ENCODE peak calls at places on chromosomes 11 and 22, in five cellular contexts. G, D, K, H and V are unnamed samples.

GRCh38 chr22:44676441-44677298 is 25.3 kb upstream of the PRR5 start:
- DNase-seq in G (no peak), D (no peak), K (no peak), H (peak; percentile 69), V (peak; percentile 61)

GRCh38 chr11:116775975-116776374 is 3.2 kb upstream of the BUD13 start:
- DNase-seq in G (no peak), D (no peak), K (no peak), H (no peak), V (no peak)

GRCh38 chr22:49934891-49935557 is 16.6 kb downstream of the CRELD2 start:
- DNase-seq in G (peak; percentile 39), D (peak; percentile 62), K (peak; percentile 83), H (peak; percentile 80), V (peak; percentile 77)

GRCh38 chr11:72307439-72307838 is 63.5 kb upstream of the PHOX2A start:
- DNase-seq in G (no peak), D (no peak), K (no peak), H (no peak), V (no peak)

GRCh38 chr11:93858376-93858775 is 8.0 kb upstream of the VSTM5 start:
- DNase-seq in G (no peak), D (no peak), K (no peak), H (no peak), V (no peak)

GRCh38 chr11:118530180-118530682 is 761 bp upstream of the TMEM25 start:
- DNase-seq in G (no peak), D (peak; percentile 6), K (no peak), H (no peak), V (no peak)

GRCh38 chr22:28072066-28072465 is 153.0 kb upstream of the PITPNB start:
- DNase-seq in G (no peak), D (no peak), K (no peak), H (no peak), V (no peak)

GRCh38 chr22:26660961-26661578 is 3.7 kb downstream of the MIAT start:
- DNase-seq in G (no peak), D (no peak), K (no peak), H (peak; percentile 80), V (no peak)

GRCh38 chr11:120606116-120607010 is 94.8 kb downstream of the GRIK4 start:
- DNase-seq in G (no peak), D (no peak), K (no peak), H (no peak), V (no peak)

GRCh38 chr11:122895591-122895990 is 13.0 kb downstream of the JHY start:
- DNase-seq in G (no peak), D (no peak), K (no peak), H (no peak), V (no peak)

GRCh38 chr22:42294034-42294985 is 23.9 kb upstream of the TCF20 start:
- DNase-seq in G (no peak), D (peak; percentile 67), K (peak; percentile 73), H (peak; percentile 97), V (no peak)

GRCh38 chr11:128789497-128790080 is 77.5 kb downstream of the KCNJ1 start:
- DNase-seq in G (no peak), D (peak; percentile 49), K (no peak), H (no peak), V (no peak)

GRCh38 chr11:14306481-14306880 is 52.5 kb downstream of the RRAS2 start:
- DNase-seq in G (no peak), D (no peak), K (no peak), H (no peak), V (no peak)

GRCh38 chr11:12862761-12863469 is 146.2 kb upstream of the RASSF10 start:
- DNase-seq in G (peak; percentile 75), D (peak; percentile 91), K (no peak), H (peak; percentile 90), V (no peak)

GRCh38 chr11:124276081-124276480 is 19.9 kb downstream of the OR8G5 start:
- DNase-seq in G (no peak), D (peak; percentile 80), K (no peak), H (no peak), V (peak; percentile 43)

GRCh38 chr22:46362221-46362933 is 26.9 kb downstream of the TRMU start:
- DNase-seq in G (no peak), D (no peak), K (no peak), H (peak; percentile 54), V (no peak)

GRCh38 chr11:44775366-44776356 is 48.9 kb downstream of the TSPAN18 start:
- DNase-seq in G (no peak), D (peak; percentile 57), K (peak; percentile 83), H (peak; percentile 94), V (peak; percentile 47)

GRCh38 chr22:39115976-39116621 is 19.1 kb downstream of the APOBEC3H start:
- DNase-seq in G (no peak), D (no peak), K (no peak), H (peak; percentile 35), V (no peak)

GRCh38 chr22:40183029-40183581 is 5.4 kb downstream of the TNRC6B start:
- DNase-seq in G (no peak), D (peak; percentile 89), K (no peak), H (no peak), V (peak; percentile 44)

GRCh38 chr11:39374963-39375698 is 2084.3 kb downstream of the LRRC4C start:
- DNase-seq in G (no peak), D (peak; percentile 46), K (peak; percentile 15), H (no peak), V (no peak)

GRCh38 chr22:25081409-25081824 is 118.2 kb upstream of the CRYBB3 start:
- DNase-seq in G (no peak), D (peak; percentile 55), K (peak; percentile 75), H (peak; percentile 80), V (peak; percentile 2)

GRCh38 chr11:2327032-2327431 is 25.2 kb downstream of the TSPAN32 start:
- DNase-seq in G (no peak), D (no peak), K (no peak), H (no peak), V (no peak)

GRCh38 chr11:46120361-46120710 is 918 bp downstream of the PHF21A start:
- DNase-seq in G (no peak), D (no peak), K (no peak), H (no peak), V (no peak)

GRCh38 chr11:70761906-70762196 is 363.5 kb downstream of the CTTN start:
- DNase-seq in G (no peak), D (no peak), K (no peak), H (peak; percentile 38), V (no peak)

GRCh38 chr11:129840236-129840635 is 24.6 kb downstream of the TMEM45B start:
- DNase-seq in G (no peak), D (no peak), K (peak; percentile 50), H (no peak), V (no peak)

GRCh38 chr22:36776722-36777121 is 803 bp upstream of the IFT27 start:
- DNase-seq in G (no peak), D (no peak), K (no peak), H (no peak), V (no peak)

GRCh38 chr11:65486570-65487466 is 12.0 kb upstream of the MALAT1 start:
- DNase-seq in G (no peak), D (no peak), K (no peak), H (no peak), V (no peak)

GRCh38 chr11:12270215-12270797 is 107.1 kb upstream of the PARVA start:
- DNase-seq in G (no peak), D (peak; percentile 35), K (no peak), H (no peak), V (no peak)

GRCh38 chr22:27474112-27474571 is 327.4 kb downstream of the MN1 start:
- DNase-seq in G (no peak), D (no peak), K (no peak), H (peak; percentile 38), V (no peak)

GRCh38 chr11:9274499-9275228 is 9.5 kb upstream of the DENND5A start:
- DNase-seq in G (no peak), D (peak; percentile 49), K (no peak), H (peak; percentile 34), V (no peak)

GRCh38 chr11:121365304-121365703 is 72.7 kb downstream of the SC5D start:
- DNase-seq in G (no peak), D (no peak), K (no peak), H (no peak), V (no peak)

GRCh38 chr11:33160147-33160546 is 1.1 kb downstream of the CSTF3 start:
- DNase-seq in G (no peak), D (peak; percentile 61), K (no peak), H (no peak), V (no peak)

GRCh38 chr11:3001496-3001895 is 9.4 kb upstream of the NAP1L4 start:
- DNase-seq in G (no peak), D (no peak), K (no peak), H (no peak), V (no peak)

GRCh38 chr11:75783416-75784084 is 15.0 kb downstream of the DGAT2 start:
- DNase-seq in G (no peak), D (no peak), K (no peak), H (no peak), V (no peak)